ENCODE peak calls at places on chromosomes 12 and 14, in six cellular contexts. D is A673, F is fibroblast of pulmonary artery, Z is cardiac muscle cell, M is esophagus muscularis mucosa, R is foreskin fibroblast. O is an unnamed sample.

GRCh38 chr12:129080821-129081220 is 227.5 kb downstream of the GLT1D1 start:
- DNase-seq in D (no peak), F (no peak), Z (no peak), M (no peak), R (no peak), O (no peak)

GRCh38 chr12:50569876-50570275 is 65.1 kb downstream of the DIP2B start:
- DNase-seq in D (no peak), F (peak), Z (no peak), M (no peak), R (no peak), O (no peak)

GRCh38 chr12:76768566-76768965 is 4.7 kb downstream of the ZDHHC17 start:
- DNase-seq in D (no peak), F (no peak), Z (no peak), M (no peak), R (no peak), O (no peak)

GRCh38 chr12:66387067-66387466 is 84.8 kb downstream of the HELB start:
- DNase-seq in D (no peak), F (no peak), Z (no peak), M (no peak), R (no peak), O (no peak)

GRCh38 chr14:104385189-104386135 is 194.1 kb upstream of the C14orf180 start:
- DNase-seq in D (no peak), F (no peak), Z (no peak), M (no peak), R (no peak), O (no peak)

GRCh38 chr14:23182372-23183014 is 967 bp downstream of the SLC7A8 start:
- DNase-seq in D (no peak), F (no peak), Z (no peak), M (no peak), R (no peak), O (no peak)

GRCh38 chr12:131933387-131933786 is 4.3 kb downstream of the PUS1 start:
- DNase-seq in D (no peak), F (no peak), Z (no peak), M (no peak), R (no peak), O (no peak)

GRCh38 chr12:54708836-54709235 is 60.7 kb upstream of the DCD start:
- DNase-seq in D (no peak), F (no peak), Z (no peak), M (no peak), R (no peak), O (no peak)

GRCh38 chr12:43233861-43234260 is 318.1 kb downstream of the ADAMTS20 start:
- DNase-seq in D (no peak), F (no peak), Z (no peak), M (no peak), R (no peak), O (no peak)

GRCh38 chr12:124398578-124399227 is 103.8 kb downstream of the RFLNA start:
- DNase-seq in D (no peak), F (peak), Z (peak), M (peak), R (no peak), O (no peak)

GRCh38 chr14:102951799-102952198 is 29.3 kb downstream of the AMN start:
- DNase-seq in D (peak), F (no peak), Z (peak), M (no peak), R (no peak), O (peak)

GRCh38 chr12:50934981-50935807 is 17.1 kb upstream of the HIGD1C start:
- DNase-seq in D (no peak), F (peak), Z (peak), M (no peak), R (peak), O (peak)

GRCh38 chr14:31829256-31829923 is 247.7 kb upstream of the ARHGAP5 start:
- DNase-seq in D (peak), F (peak), Z (peak), M (no peak), R (peak), O (peak)

GRCh38 chr14:31827325-31827724 is 249.8 kb upstream of the ARHGAP5 start:
- DNase-seq in D (no peak), F (no peak), Z (no peak), M (no peak), R (no peak), O (no peak)

GRCh38 chr14:31825459-31825858 is 251.6 kb upstream of the ARHGAP5 start:
- DNase-seq in D (no peak), F (no peak), Z (no peak), M (no peak), R (no peak), O (no peak)
- H3K4me3 ChIP-seq in D (no peak), F (no peak), Z (no peak), M (no peak), R (no peak), O (no peak)

DNA sequence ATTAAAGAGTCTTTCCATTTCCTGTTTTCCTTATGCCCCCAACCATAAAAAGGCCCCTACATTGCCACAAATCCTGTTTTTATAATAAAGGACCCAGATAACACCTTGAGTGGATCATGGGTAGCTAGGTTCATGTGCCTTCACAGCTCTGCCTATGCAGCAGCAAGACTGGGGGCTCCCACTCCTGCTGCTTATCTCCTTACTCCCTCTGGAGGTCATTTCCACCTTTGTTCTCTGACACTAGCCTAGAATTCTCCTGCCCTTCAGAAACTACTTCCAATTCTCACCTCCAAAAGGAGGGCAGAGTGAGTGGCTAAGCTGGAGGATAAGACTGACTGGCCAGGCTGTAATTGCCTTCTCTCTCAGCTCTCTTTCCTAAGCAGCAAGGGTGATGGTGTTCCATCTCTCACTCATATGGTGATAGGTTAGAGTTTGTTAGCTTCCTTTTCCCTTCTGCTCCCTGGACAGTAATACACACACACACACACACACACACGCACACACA is 20.0 kb upstream of the STAC3 start:
- DNase-seq in D (no peak), F (no peak), Z (no peak), M (no peak), R (no peak), O (no peak)
- TF ChIP-seq CTCF in D (no peak), F (no peak), Z (no peak), M (no peak), R (no peak), O (peak)

GRCh38 chr12:121795029-121795977 is 1.8 kb upstream of the RHOF start:
- DNase-seq in D (peak), F (peak), Z (peak), M (peak), R (peak), O (peak)
- H3K4me3 ChIP-seq in D (peak), F (no peak), Z (no peak), M (peak), R (peak), O (no peak)

DNA sequence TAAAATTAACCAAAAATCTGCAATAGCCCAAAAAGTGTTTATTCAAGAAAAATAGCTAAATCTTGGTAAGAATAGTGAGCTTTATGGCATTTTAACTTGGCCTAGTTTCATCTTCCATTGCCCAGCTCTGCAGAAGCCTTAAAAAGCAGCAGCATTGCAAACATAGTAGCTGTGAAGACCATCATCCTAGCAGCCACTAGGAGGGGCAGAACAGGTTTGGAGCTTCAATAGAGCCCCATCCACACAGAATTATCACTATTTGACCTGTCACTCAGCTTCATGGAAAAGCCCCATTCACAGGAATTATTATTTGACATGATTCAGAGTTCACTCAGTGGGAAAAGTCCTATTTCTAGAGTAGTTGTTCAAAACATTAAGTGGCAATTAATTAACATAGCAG is 7.3 kb downstream of the CLEC14A start:
- DNase-seq in D (peak), F (no peak), Z (no peak), M (no peak), R (no peak), O (no peak)
- TF ChIP-seq CTCF in D (peak), F (peak), Z (peak), M (no peak), R (peak), O (no peak)

GRCh38 chr14:33951183-33951840 is 438 bp upstream of the EGLN3 start:
- DNase-seq in D (peak), F (no peak), Z (no peak), M (no peak), R (no peak), O (no peak)
- H3K4me3 ChIP-seq in D (peak), F (peak), Z (no peak), M (peak), R (peak), O (peak)

GRCh38 chr12:94636462-94637085 is 13.8 kb downstream of the TMCC3 start:
- DNase-seq in D (no peak), F (peak), Z (peak), M (no peak), R (peak), O (no peak)
- TF ChIP-seq CTCF in D (no peak), F (no peak), Z (no peak), M (no peak), R (no peak), O (no peak)

GRCh38 chr14:99388286-99388685 is 92.4 kb downstream of the SETD3 start:
- DNase-seq in D (no peak), F (no peak), Z (no peak), M (no peak), R (no peak), O (no peak)

GRCh38 chr14:99384446-99385417 is 95.9 kb downstream of the SETD3 start:
- DNase-seq in D (no peak), F (no peak), Z (no peak), M (no peak), R (no peak), O (no peak)

GRCh38 chr14:99391671-99392070 is 89.0 kb downstream of the SETD3 start:
- DNase-seq in D (no peak), F (peak), Z (peak), M (no peak), R (peak), O (no peak)

GRCh38 chr14:99389171-99389826 is 91.4 kb downstream of the SETD3 start:
- DNase-seq in D (peak), F (peak), Z (peak), M (no peak), R (peak), O (no peak)

GRCh38 chr14:99387880-99388279 is 92.8 kb downstream of the SETD3 start:
- DNase-seq in D (no peak), F (no peak), Z (no peak), M (no peak), R (no peak), O (no peak)
- H3K4me3 ChIP-seq in D (no peak), F (no peak), Z (no peak), M (no peak), R (no peak), O (no peak)

GRCh38 chr12:64611430-64612286 is 1.4 kb downstream of the RASSF3 start:
- DNase-seq in D (peak), F (peak), Z (peak), M (no peak), R (peak), O (no peak)

GRCh38 chr12:64610092-64610659 is at the start of gene RASSF3:
- DNase-seq in D (peak), F (peak), Z (peak), M (no peak), R (peak), O (no peak)

GRCh38 chr12:64610660-64611429 is 550 bp downstream of the RASSF3 start:
- DNase-seq in D (peak), F (peak), Z (peak), M (no peak), R (peak), O (no peak)

GRCh38 chr12:64609543-64610091 is 678 bp upstream of the RASSF3 start:
- DNase-seq in D (peak), F (peak), Z (peak), M (no peak), R (no peak), O (no peak)

GRCh38 chr12:64608901-64609542 is 1.3 kb upstream of the RASSF3 start:
- DNase-seq in D (peak), F (peak), Z (peak), M (no peak), R (peak), O (no peak)
- TF ChIP-seq CTCF in D (peak), F (peak), Z (peak), M (no peak), R (peak), O (peak)

GRCh38 chr12:68950511-68950910 is 17.5 kb upstream of the CPM start:
- DNase-seq in D (no peak), F (no peak), Z (no peak), M (no peak), R (no peak), O (no peak)
- H3K4me3 ChIP-seq in D (no peak), F (no peak), Z (no peak), M (no peak), R (no peak), O (no peak)

O was measured in astrocyte of the cerebellum.